ENCODE peak calls at places on chromosomes 16 and 17, in ten cellular contexts. I, T, E, H, A, C, W, R, N and D are unnamed samples. For H3K4me1, the result is how much of the 10 kb centered on the place peaks cover.

GRCh38 chr16:83116274-83116892 is 489.6 kb downstream of the CDH13 start:
- DNase-seq in I (no peak), T (no peak), E (no peak), H (no peak), A (no peak), C (no peak), W (no peak), R (no peak), N (no peak), D (no peak)

GRCh38 chr16:28494141-28494851 is at the start of gene APOBR:
- DNase-seq in I (no peak), T (no peak), E (no peak), H (peak), A (peak), C (peak), W (peak), R (peak), N (peak), D (no peak)

GRCh38 chr16:841455-842060 is 41.0 kb upstream of the GNG13 start:
- DNase-seq in I (no peak), T (no peak), E (no peak), H (no peak), A (no peak), C (no peak), W (no peak), R (peak), N (no peak), D (no peak)

GRCh38 chr17:2624292-2624731 is 30.9 kb downstream of the PAFAH1B1 start:
- DNase-seq in I (no peak), T (no peak), E (no peak), H (no peak), A (no peak), C (no peak), W (no peak), R (no peak), N (no peak), D (no peak)

GRCh38 chr17:79622776-79623175 is 11.9 kb upstream of the RBFOX3 start:
- DNase-seq in I (no peak), T (peak), E (peak), H (no peak), A (peak), C (peak), W (no peak), R (peak), N (no peak), D (peak)

GRCh38 chr17:30113213-30113612 is 3.4 kb upstream of the NSRP1 start:
- DNase-seq in I (no peak), T (no peak), E (no peak), H (peak), A (no peak), C (no peak), W (no peak), R (no peak), N (peak), D (no peak)

GRCh38 chr17:16247589-16247984 is 30.6 kb downstream of the PIGL start:
- DNase-seq in I (no peak), T (no peak), E (no peak), H (no peak), A (no peak), C (no peak), W (no peak), R (no peak), N (no peak), D (no peak)

GRCh38 chr16:87382023-87382785 is 1.4 kb downstream of the FBXO31 start:
- DNase-seq in I (no peak), T (no peak), E (no peak), H (no peak), A (peak), C (no peak), W (no peak), R (no peak), N (no peak), D (peak)

GRCh38 chr16:3007059-3007956 is 5.4 kb upstream of the CLDN9 start:
- DNase-seq in I (no peak), T (no peak), E (peak), H (no peak), A (peak), C (no peak), W (no peak), R (no peak), N (no peak), D (no peak)

GRCh38 chr17:27970587-27970986 is 71.9 kb upstream of the NLK start:
- DNase-seq in I (no peak), T (no peak), E (no peak), H (no peak), A (no peak), C (no peak), W (no peak), R (no peak), N (no peak), D (no peak)

GRCh38 chr17:47843391-47843730 is 2.3 kb upstream of the SCRN2 start:
- DNase-seq in I (no peak), T (no peak), E (no peak), H (no peak), A (no peak), C (no peak), W (no peak), R (no peak), N (no peak), D (no peak)
- H3K27ac ChIP-seq in I (no peak), T (no peak), E (peak), H (no peak), A (no peak), C (no peak), W (no peak), R (no peak), N (no peak), D (no peak)

GRCh38 chr16:85395913-85396878 is 216.9 kb upstream of the GSE1 start:
- DNase-seq in I (no peak), T (peak), E (peak), H (no peak), A (no peak), C (no peak), W (no peak), R (peak), N (no peak), D (peak)
- H3K4me1 ChIP-seq in I (under half), T (under half), E (under half), H (under half), A (under half), C (under half), W (under half), R (under half), N (under half), D (under half)

DNA sequence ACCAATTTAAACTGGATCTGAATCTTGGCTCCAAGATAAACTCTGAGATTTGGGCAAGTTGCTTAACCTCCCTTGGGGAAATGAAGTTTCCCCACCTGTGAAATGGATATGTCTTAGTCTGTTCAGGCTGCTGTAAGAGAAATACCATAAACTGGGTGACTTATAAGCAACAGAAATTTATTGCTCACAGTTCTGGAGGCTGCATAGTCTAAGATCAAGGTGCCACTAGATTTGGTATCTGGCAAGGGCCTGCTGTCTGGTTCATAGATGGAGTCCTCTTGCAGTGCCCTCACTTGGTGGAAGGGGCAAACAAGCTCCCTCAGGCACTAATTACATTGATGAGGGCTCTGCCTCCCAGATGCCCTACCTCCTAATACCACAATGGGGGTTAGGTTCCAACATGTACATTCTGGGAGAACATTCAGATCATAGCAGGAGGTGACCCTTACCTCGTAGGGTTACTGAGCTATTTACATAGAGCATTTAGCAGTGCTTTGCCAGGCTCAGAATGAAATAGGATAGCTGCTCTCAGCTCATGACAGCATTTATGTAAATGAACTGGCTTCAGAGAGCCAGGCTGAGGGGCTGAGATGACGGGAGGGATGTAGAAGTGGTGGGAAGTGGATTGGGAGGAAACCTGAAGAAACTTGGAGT is 83.9 kb downstream of the SPECC1 start:
- DNase-seq in I (no peak), T (no peak), E (no peak), H (no peak), A (no peak), C (no peak), W (no peak), R (no peak), N (no peak), D (no peak)
- H3K4me3 ChIP-seq in I (no peak), T (no peak), E (no peak), H (no peak), A (no peak), C (no peak), W (no peak), R (no peak), N (no peak), D (no peak)

DNA sequence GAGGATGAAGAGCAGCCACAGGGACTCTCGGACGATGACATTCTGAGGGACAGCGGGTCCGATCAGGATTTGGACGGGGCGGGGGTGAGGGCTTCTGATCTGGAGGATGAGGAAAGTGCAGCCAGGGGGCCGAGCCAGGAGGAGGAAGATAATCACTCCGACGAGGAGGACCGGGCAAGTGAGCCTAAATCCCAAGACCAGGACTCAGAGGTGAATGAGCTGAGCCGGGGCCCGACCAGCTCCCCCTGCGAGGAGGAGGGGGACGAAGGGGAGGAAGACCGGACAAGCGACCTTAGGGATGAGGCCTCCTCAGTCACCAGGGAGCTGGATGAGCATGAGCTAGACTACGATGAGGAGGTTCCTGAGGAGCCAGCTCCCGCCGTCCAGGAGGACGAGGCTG is 7.0 kb downstream of the ZC3H18 start:
- DNase-seq in I (no peak), T (no peak), E (no peak), H (no peak), A (no peak), C (no peak), W (no peak), R (no peak), N (no peak), D (no peak)
- H3K27ac ChIP-seq in I (no peak), T (no peak), E (no peak), H (no peak), A (no peak), C (no peak), W (no peak), R (no peak), N (no peak), D (no peak)

DNA sequence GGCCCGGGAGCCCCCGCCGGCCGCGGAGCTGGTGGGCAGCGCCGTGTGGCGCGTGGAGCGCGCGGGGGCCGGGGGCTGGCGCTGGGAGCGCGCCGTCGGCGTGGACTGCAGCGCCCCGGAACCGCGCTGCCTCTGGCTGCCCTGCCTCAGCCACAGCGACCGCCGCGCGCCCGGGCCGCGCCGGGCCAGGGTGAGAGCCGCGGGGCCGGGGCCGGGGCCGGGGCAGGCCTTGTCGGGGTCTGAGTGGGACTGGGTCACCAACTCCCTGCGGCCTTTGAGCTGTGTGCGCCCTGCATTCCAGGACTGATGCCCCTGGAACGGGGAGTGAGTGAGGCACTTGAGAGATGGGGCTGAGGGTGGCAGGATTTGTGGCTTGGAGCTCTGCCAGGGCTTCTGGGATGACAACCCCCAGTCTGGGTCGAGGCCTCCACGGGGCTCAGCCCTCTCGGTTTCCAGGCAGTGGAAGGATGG is 25.7 kb downstream of the ARHGAP23 start:
- DNase-seq in I (no peak), T (no peak), E (no peak), H (no peak), A (no peak), C (peak), W (no peak), R (no peak), N (no peak), D (no peak)
- H3K4me1 ChIP-seq in I (under half), T (under half), E (under half), H (under half), A (under half), C (half or more), W (under half), R (under half), N (under half), D (under half)

GRCh38 chr16:4038448-4038847 is 77.8 kb downstream of the ADCY9 start:
- DNase-seq in I (no peak), T (no peak), E (no peak), H (no peak), A (peak), C (no peak), W (no peak), R (no peak), N (no peak), D (no peak)
- H3K4me3 ChIP-seq in I (no peak), T (no peak), E (no peak), H (no peak), A (no peak), C (no peak), W (no peak), R (no peak), N (no peak), D (no peak)

GRCh38 chr16:85936761-85937343 is 37.9 kb downstream of the IRF8 start:
- DNase-seq in I (peak), T (no peak), E (no peak), H (no peak), A (no peak), C (no peak), W (no peak), R (no peak), N (no peak), D (no peak)
- H3K27ac ChIP-seq in I (peak), T (no peak), E (no peak), H (no peak), A (peak), C (no peak), W (peak), R (no peak), N (no peak), D (no peak)

GRCh38 chr17:33151565-33151964 is 141.5 kb downstream of the ASIC2 start:
- DNase-seq in I (no peak), T (no peak), E (no peak), H (no peak), A (no peak), C (no peak), W (no peak), R (no peak), N (no peak), D (no peak)

GRCh38 chr17:33154869-33155455 is 138.1 kb downstream of the ASIC2 start:
- DNase-seq in I (no peak), T (no peak), E (no peak), H (no peak), A (no peak), C (no peak), W (no peak), R (no peak), N (no peak), D (no peak)

DNA sequence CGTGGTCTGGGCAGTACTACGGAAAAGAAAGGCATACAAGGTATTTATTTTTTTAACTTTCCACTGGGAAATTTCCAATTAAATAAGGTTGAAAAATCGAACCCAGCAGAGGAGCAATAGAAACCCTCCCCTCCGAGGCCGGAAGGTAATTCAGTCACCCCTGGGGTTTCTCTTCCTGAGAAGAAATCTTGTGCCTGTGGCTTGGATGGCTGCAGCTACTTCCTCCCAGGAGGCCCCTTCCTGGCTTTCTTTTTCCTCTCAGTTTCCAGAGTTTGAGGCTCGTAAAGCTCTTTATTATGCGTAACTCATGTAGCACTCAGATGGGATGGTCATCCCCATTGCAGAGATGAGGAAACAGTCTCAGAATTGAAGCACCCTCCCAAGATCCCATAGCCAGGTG is 140.3 kb downstream of the ASIC2 start:
- DNase-seq in I (no peak), T (no peak), E (no peak), H (no peak), A (no peak), C (no peak), W (no peak), R (no peak), N (no peak), D (no peak)
- H3K4me1 ChIP-seq in I (under half), T (under half), E (under half), H (under half), A (under half), C (under half), W (under half), R (under half), N (under half), D (under half)